ENCODE peak calls at places on chromosomes 16 and 17, in seven cellular contexts. B is glomerular endothelial cell; Q is NCI-H2081 treated with DMSO at 0.1 percent for 48 hours; V is activated naive CD8-positive, alpha-beta T cell treated with anti-CD3 and anti-CD28 coated beads, Interleukin-2, amount 50 U/mL, for 16 hours; E is B cell; C is testis; N is lung. H is an unnamed sample.

GRCh38 chr17:47720754-47721533 is 12.1 kb upstream of the TBX21 start:
- DNase-seq in V (peak; percentile 99), C (no peak), Q (no peak), N (no peak), B (no peak), E (peak; percentile 37), H (no peak)

GRCh38 chr16:68644715-68645493 is at the start of gene CDH3:
- DNase-seq in V (no peak), Q (no peak), B (no peak), N (peak; percentile 65), E (peak; percentile 29), C (peak; percentile 59), H (no peak)

GRCh38 chr17:16909472-16909871 is 62.4 kb downstream of the TNFRSF13B start:
- DNase-seq in C (peak; percentile 10), N (no peak), Q (no peak), B (no peak), E (no peak), V (no peak), H (no peak)

GRCh38 chr16:81263470-81264200 is 25.1 kb downstream of the BCO1 start:
- DNase-seq in Q (no peak), V (no peak), B (no peak), E (no peak), N (no peak), C (peak; percentile 68), H (no peak)

GRCh38 chr17:48037036-48037881 is at the start of gene COPZ2:
- DNase-seq in C (peak; percentile 73), E (peak; percentile 79), Q (no peak), B (no peak), N (peak; percentile 63), V (no peak), H (no peak)

GRCh38 chr17:67575325-67575724 is 142.4 kb upstream of the NOL11 start:
- DNase-seq in B (no peak), C (no peak), Q (peak; percentile 11), V (no peak), E (peak; percentile 11), N (no peak), H (no peak)

GRCh38 chr17:77206557-77206956 is 65.8 kb downstream of the SEC14L1 start:
- DNase-seq in C (no peak), N (no peak), B (peak; percentile 62), Q (no peak), V (no peak), E (no peak), H (no peak)

GRCh38 chr16:1078579-1079021 is 6.1 kb downstream of the SSTR5 start:
- DNase-seq in V (no peak), N (peak; percentile 42), B (no peak), E (no peak), C (peak; percentile 57), Q (peak; percentile 22), H (no peak)

GRCh38 chr17:62180772-62181171 is 115.7 kb upstream of the MED13 start:
- DNase-seq in C (no peak), V (no peak), Q (no peak), N (no peak), E (no peak), B (no peak), H (no peak)